ENCODE peak calls at places on chromosomes 16 and 17, in six cellular contexts. S is NCI-H1092; A is GM12864; O is stimulated activated CD4-positive, alpha-beta T cell treated with anti-CD3 and anti-CD28 coated beads, Interleukin-15, amount 100 ng/mL, for 24 hours; E is left colon; H is A673. K is an unnamed sample.

GRCh38 chr17:28008526-28008925 is 34.0 kb upstream of the NLK start:
- DNase-seq in S (no peak), A (no peak), O (no peak), E (no peak), H (peak; percentile 71), K (peak; percentile 60)

GRCh38 chr16:55508941-55509920 is at the start of gene LPCAT2:
- DNase-seq in S (peak; percentile 39), A (no peak), O (peak; percentile 68), E (peak; percentile 86), H (peak; percentile 92), K (peak; percentile 71)

GRCh38 chr17:63317166-63317845 is 128.8 kb downstream of the CYB561 start:
- DNase-seq in S (no peak), A (no peak), O (no peak), E (no peak), H (no peak), K (peak; percentile 80)

GRCh38 chr17:40348562-40349476 is 15.7 kb downstream of the GJD3 start:
- DNase-seq in S (peak; percentile 85), A (no peak), O (no peak), E (peak; percentile 56), H (no peak), K (no peak)

GRCh38 chr17:62105361-62105760 is 40.3 kb upstream of the MED13 start:
- DNase-seq in S (no peak), A (no peak), O (no peak), E (no peak), H (no peak), K (no peak)

GRCh38 chr16:57023541-57024249 is 34.3 kb downstream of the NLRC5 start:
- DNase-seq in S (no peak), A (no peak), O (peak; percentile 81), E (no peak), H (no peak), K (no peak)

GRCh38 chr17:76268015-76268749 is 3.0 kb downstream of the UBALD2 start:
- DNase-seq in S (no peak), A (no peak), O (peak; percentile 87), E (peak; percentile 87), H (peak; percentile 75), K (peak; percentile 48)

GRCh38 chr16:86355538-86355937 is 154.8 kb upstream of the FOXF1 start:
- DNase-seq in S (no peak), A (no peak), O (no peak), E (no peak), H (no peak), K (no peak)

GRCh38 chr16:49183911-49184310 is 97.7 kb downstream of the CBLN1 start:
- DNase-seq in S (peak; percentile 66), A (no peak), O (peak; percentile 2), E (peak; percentile 40), H (peak; percentile 7), K (no peak)

GRCh38 chr16:20175358-20175757 is 101.7 kb upstream of the GPR139 start:
- DNase-seq in S (no peak), A (peak; percentile 3), O (no peak), E (no peak), H (no peak), K (no peak)

GRCh38 chr17:77445908-77446535 is 305.3 kb downstream of the SEC14L1 start:
- DNase-seq in S (no peak), A (peak; percentile 76), O (peak; percentile 79), E (peak; percentile 76), H (no peak), K (no peak)

GRCh38 chr17:71941920-71942319 is 178.9 kb upstream of the SOX9 start:
- DNase-seq in S (no peak), A (no peak), O (no peak), E (peak; percentile 65), H (no peak), K (no peak)

GRCh38 chr16:48438414-48438813 is 53.2 kb upstream of the SIAH1 start:
- DNase-seq in S (no peak), A (no peak), O (no peak), E (no peak), H (no peak), K (no peak)